ENCODE peak calls at places on chromosomes 3 and 15, in four cellular contexts. N is heart right ventricle, S is stomach, Y is SJSA1. L is an unnamed sample. For H3K4me1, the result is how much of the 10 kb centered on the place peaks cover.

GRCh38 chr3:117939628-117940027 is 1095.0 kb downstream of the IGSF11 start:
- DNase-seq in Y (no peak), N (no peak), S (no peak), L (no peak)

GRCh38 chr15:40336129-40337122 is 4.3 kb downstream of the CCDC9B start:
- DNase-seq in Y (no peak), S (no peak), N (no peak), L (no peak)

GRCh38 chr15:100383302-100384107 is 41.7 kb upstream of the ADAMTS17 start:
- DNase-seq in Y (no peak), N (no peak), S (no peak), L (peak)

GRCh38 chr15:77021803-77022381 is 27.0 kb downstream of the PSTPIP1 start:
- DNase-seq in Y (peak), S (no peak), N (no peak), L (no peak)

GRCh38 chr3:136984837-136985236 is 27.1 kb downstream of the IL20RB start:
- DNase-seq in N (no peak), S (peak), Y (no peak), L (no peak)

GRCh38 chr15:29063646-29064045 is 177.9 kb downstream of the APBA2 start:
- DNase-seq in S (no peak), Y (no peak), N (no peak), L (no peak)

GRCh38 chr3:187880438-187880837 is 135.2 kb upstream of the BCL6 start:
- DNase-seq in N (no peak), S (no peak), Y (no peak), L (no peak)

GRCh38 chr15:41713047-41713446 is 52.8 kb downstream of the MGA start:
- DNase-seq in S (peak), N (peak), Y (no peak), L (peak)

GRCh38 chr3:174951023-174951422 is 91.9 kb downstream of the NAALADL2 start:
- DNase-seq in Y (peak), S (no peak), N (no peak), L (no peak)

GRCh38 chr3:158094917-158095301 is 11.3 kb downstream of the SHOX2 start:
- DNase-seq in S (no peak), Y (no peak), N (no peak), L (no peak)

GRCh38 chr3:151016421-151016820 is 43.9 kb upstream of the CLRN1 start:
- DNase-seq in Y (no peak), N (no peak), S (no peak), L (no peak)

GRCh38 chr3:197847866-197848401 is 56.9 kb downstream of the LRCH3 start:
- DNase-seq in N (no peak), Y (peak), S (no peak), L (no peak)

GRCh38 chr3:181872887-181873286 is 161.2 kb downstream of the SOX2 start:
- DNase-seq in Y (no peak), S (no peak), N (no peak), L (no peak)

GRCh38 chr15:80559320-80559693 is 135.8 kb upstream of the ABHD17C start:
- DNase-seq in S (no peak), Y (no peak), N (no peak), L (no peak)

GRCh38 chr15:95152741-95153140 is 921.4 kb downstream of the MCTP2 start:
- DNase-seq in Y (no peak), S (no peak), N (no peak), L (no peak)

GRCh38 chr15:68797589-68798377 is 22.9 kb downstream of the ANP32A start:
- DNase-seq in S (no peak), N (peak), Y (no peak), L (no peak)

GRCh38 chr3:194250104-194251002 is 100.8 kb downstream of the CPN2 start:
- DNase-seq in Y (no peak), S (peak), N (peak), L (no peak)

GRCh38 chr15:73897441-73898261 is 24.3 kb downstream of the TBC1D21 start:
- DNase-seq in N (peak), Y (peak), S (peak), L (peak)

GRCh38 chr3:17828388-17828787 is 86.0 kb upstream of the TBC1D5 start:
- DNase-seq in S (no peak), N (no peak), Y (no peak), L (no peak)

GRCh38 chr3:151558621-151559020 is 97.8 kb upstream of the IGSF10 start:
- DNase-seq in N (no peak), S (no peak), Y (no peak), L (no peak)

GRCh38 chr15:91369823-91370222 is 269.8 kb downstream of the SV2B start:
- DNase-seq in Y (no peak), S (no peak), N (no peak), L (no peak)

GRCh38 chr15:39670687-39671086 is 89.8 kb downstream of the THBS1 start:
- DNase-seq in Y (no peak), N (no peak), S (no peak), L (no peak)

GRCh38 chr15:92429378-92430066 is 35.8 kb downstream of the ST8SIA2 start:
- DNase-seq in N (no peak), S (no peak), Y (peak), L (no peak)

GRCh38 chr15:33699691-33700447 is 268.4 kb upstream of the CHRM5 start:
- DNase-seq in S (no peak), N (no peak), Y (no peak), L (no peak)

GRCh38 chr3:128496602-128497304 is 3.8 kb upstream of the GATA2 start:
- DNase-seq in N (no peak), S (no peak), Y (no peak), L (peak)

GRCh38 chr3:174697310-174697709 is 161.8 kb upstream of the NAALADL2 start:
- DNase-seq in S (no peak), Y (no peak), N (no peak), L (no peak)

GRCh38 chr3:24514139-24514538 is 19.5 kb upstream of the THRB start:
- DNase-seq in Y (no peak), S (no peak), N (no peak), L (no peak)

GRCh38 chr15:94119215-94119815 is 112.0 kb upstream of the MCTP2 start:
- DNase-seq in N (peak), S (no peak), Y (peak), L (no peak)

GRCh38 chr3:64186667-64187064 is 38.6 kb downstream of the PRICKLE2 start:
- DNase-seq in S (no peak), Y (no peak), N (no peak), L (no peak)
- H3K4me1 ChIP-seq in S (half or more), Y (half or more), N (under half), L (under half)

DNA sequence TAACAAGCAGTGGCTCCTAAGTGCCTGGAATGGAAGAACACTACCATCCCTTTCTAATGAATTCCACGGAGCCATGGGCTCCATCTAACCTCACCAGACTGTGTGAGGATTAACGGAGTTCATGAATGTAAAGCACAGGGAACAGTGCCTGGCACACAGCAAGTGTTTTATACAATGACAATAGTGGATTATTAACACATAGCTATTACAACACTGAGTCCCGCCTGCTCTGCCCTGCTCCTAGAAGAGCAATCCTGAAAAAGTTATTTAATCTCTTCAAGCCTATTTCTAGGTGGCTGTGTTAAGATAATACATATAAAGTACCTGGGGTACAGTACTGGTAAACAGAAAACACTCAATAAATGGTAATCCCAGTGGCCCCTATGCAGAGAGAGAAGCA is 51.4 kb downstream of the RYK start:
- DNase-seq in N (no peak), Y (no peak), S (no peak), L (no peak)
- H3K27ac ChIP-seq in N (no peak), Y (no peak), S (no peak), L (no peak)

DNA sequence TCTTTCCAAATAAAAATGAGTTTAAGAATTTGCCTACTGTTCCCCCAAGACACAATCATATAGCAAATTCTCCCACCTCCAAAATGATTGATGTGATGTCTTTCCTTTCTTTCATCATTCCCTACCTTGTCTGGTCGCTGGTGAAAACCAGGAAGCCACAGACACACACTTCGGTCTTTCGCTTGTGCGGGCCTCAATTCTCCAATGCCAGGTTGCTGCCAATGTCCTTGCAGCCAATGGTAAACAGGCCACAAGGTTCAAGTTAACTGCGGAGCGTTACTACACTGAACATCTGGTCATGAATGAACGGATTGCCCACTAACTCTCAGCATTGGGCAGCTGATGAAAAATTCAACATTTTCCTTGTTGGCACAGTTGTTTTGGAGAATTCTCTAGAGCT is 192.2 kb downstream of the FOXP1 start:
- DNase-seq in N (no peak), S (no peak), Y (no peak), L (no peak)
- H3K4me1 ChIP-seq in N (under half), S (half or more), Y (under half), L (under half)

GRCh38 chr3:160176923-160177322 is 48.3 kb upstream of the C3orf80 start:
- DNase-seq in S (no peak), N (no peak), Y (no peak), L (no peak)

GRCh38 chr3:160183375-160184076 is 41.7 kb upstream of the C3orf80 start:
- DNase-seq in N (no peak), S (no peak), Y (no peak), L (no peak)

GRCh38 chr3:160180581-160181216 is 44.5 kb upstream of the C3orf80 start:
- DNase-seq in S (no peak), Y (no peak), N (no peak), L (no peak)

GRCh38 chr3:160184655-160185054 is 40.6 kb upstream of the C3orf80 start:
- DNase-seq in S (no peak), N (no peak), Y (no peak), L (no peak)

DNA sequence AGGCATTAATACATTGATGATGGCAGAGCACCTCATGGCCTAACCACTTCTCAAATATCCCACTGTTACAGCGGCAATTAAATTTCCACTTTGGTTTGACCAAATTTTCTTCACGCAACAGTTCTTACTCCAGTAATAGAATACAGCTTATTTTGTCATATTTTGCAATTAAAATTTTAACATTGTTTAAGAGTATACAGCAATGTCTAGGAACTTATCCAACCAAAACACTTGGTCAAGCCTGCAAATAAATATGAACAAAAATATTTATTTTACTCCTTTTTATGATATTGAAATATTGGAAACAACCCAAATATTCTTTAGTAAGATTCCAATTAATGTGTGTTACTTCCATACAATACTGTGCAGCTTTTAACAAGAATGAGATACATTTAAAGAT is 45.3 kb upstream of the C3orf80 start:
- DNase-seq in Y (no peak), S (no peak), N (no peak), L (no peak)
- H3K27ac ChIP-seq in Y (no peak), S (no peak), N (no peak), L (no peak)

GRCh38 chr15:84819791-84820190 is 2.6 kb downstream of the ALPK3 start:
- DNase-seq in N (no peak), Y (no peak), S (no peak), L (no peak)

GRCh38 chr15:84824260-84824690 is 7.1 kb downstream of the ALPK3 start:
- DNase-seq in Y (no peak), S (no peak), N (peak), L (no peak)

GRCh38 chr15:84821501-84822021 is 4.4 kb downstream of the ALPK3 start:
- DNase-seq in S (no peak), N (peak), Y (no peak), L (no peak)

GRCh38 chr15:84823580-84823878 is 6.4 kb downstream of the ALPK3 start:
- DNase-seq in S (no peak), N (no peak), Y (no peak), L (no peak)

GRCh38 chr15:84822774-84823579 is 5.8 kb downstream of the ALPK3 start:
- DNase-seq in S (no peak), N (peak), Y (no peak), L (no peak)
- H3K4me1 ChIP-seq in S (half or more), N (half or more), Y (under half), L (under half)

GRCh38 chr3:64150527-64151238 is 74.6 kb downstream of the PRICKLE2 start:
- DNase-seq in Y (peak), S (peak), N (peak), L (peak)
- H3K27ac ChIP-seq in Y (peak), S (peak), N (peak), L (peak)

GRCh38 chr15:70097337-70098169 is at the start of gene TLE3:
- DNase-seq in S (peak), N (peak), Y (peak), L (peak)
- H3K4me1 ChIP-seq in S (half or more), N (half or more), Y (under half), L (half or more)

GRCh38 chr3:58010562-58010961 is 2.3 kb downstream of the FLNB start:
- DNase-seq in N (no peak), S (no peak), Y (peak), L (no peak)
- H3K27ac ChIP-seq in N (peak), S (peak), Y (peak), L (peak)